ENCODE peak calls at places on chromosomes 6 and 20, in eight cellular contexts. K is nucleus accumbens; G is AG04450; Y is astrocyte of the spinal cord; Q is activated CD8-positive, alpha-beta memory T cell treated with anti-CD3 and anti-CD28 coated beads for 24 hours; P is activated CD4-positive, CD25-positive, alpha-beta regulatory T cell; T is Kasumi-1; J is SJSA1. N is an unnamed sample.

GRCh38 chr6:74091133-74091793 is 395.3 kb downstream of the CD109 start:
- DNase-seq in P (no peak), Y (peak), Q (no peak), G (no peak), K (no peak), T (peak), J (peak), N (peak)

GRCh38 chr6:134419717-134420116 is 101.8 kb upstream of the SGK1 start:
- DNase-seq in J (no peak), K (no peak), Q (no peak), Y (no peak), G (no peak), P (no peak), T (no peak), N (no peak)

GRCh38 chr20:34515484-34516037 is 661 bp upstream of the DYNLRB1 start:
- DNase-seq in T (peak), G (no peak), Y (peak), Q (peak), K (peak), J (no peak), P (peak), N (peak)

GRCh38 chr6:36949636-36950035 is 4.9 kb upstream of the PI16 start:
- DNase-seq in Q (no peak), Y (peak), K (no peak), T (no peak), P (no peak), J (peak), G (no peak), N (no peak)

GRCh38 chr20:48722737-48723191 is 105.0 kb downstream of the PREX1 start:
- DNase-seq in J (peak), T (peak), K (no peak), Q (no peak), P (no peak), G (no peak), Y (peak), N (no peak)

GRCh38 chr6:27133281-27134227 is 113.9 kb upstream of the PRSS16 start:
- DNase-seq in J (peak), Q (peak), T (peak), G (no peak), K (peak), Y (peak), P (peak), N (peak)

GRCh38 chr6:72953901-72954494 is 271.3 kb downstream of the KHDC1L start:
- DNase-seq in P (no peak), Y (peak), J (no peak), G (no peak), T (no peak), K (no peak), Q (no peak), N (no peak)

GRCh38 chr6:159728552-159728951 is 1.2 kb downstream of the WTAP start:
- DNase-seq in P (no peak), T (peak), G (no peak), K (no peak), J (peak), Y (peak), Q (no peak), N (no peak)

GRCh38 chr6:53216301-53216700 is 67.7 kb upstream of the GCM1 start:
- DNase-seq in J (no peak), T (no peak), G (no peak), Q (no peak), Y (no peak), P (no peak), K (no peak), N (no peak)

GRCh38 chr6:16523550-16524379 is 237.5 kb downstream of the ATXN1 start:
- DNase-seq in T (no peak), K (no peak), G (peak), P (no peak), Y (peak), Q (no peak), J (peak), N (no peak)

GRCh38 chr6:47126647-47127339 is 84.7 kb upstream of the ADGRF1 start:
- DNase-seq in P (no peak), K (no peak), Y (no peak), T (no peak), Q (no peak), G (no peak), J (peak), N (no peak)

GRCh38 chr6:36677753-36678487 is 594 bp upstream of the CDKN1A start:
- DNase-seq in J (no peak), K (no peak), Y (no peak), T (no peak), Q (no peak), P (no peak), G (no peak), N (no peak)

N was measured in AML-193.